ENCODE peak calls at places on chromosome 14, in four cellular contexts. B is WTC11, U is uterus, K is fibroblast of pulmonary artery. G is an unnamed sample.

GRCh38 chr14:34685819-34686428 is 28.5 kb downstream of the CFL2 start:
- DNase-seq in U (no peak), K (no peak), B (no peak), G (no peak)

GRCh38 chr14:69989622-69990021 is 110.4 kb downstream of the SMOC1 start:
- DNase-seq in B (no peak), K (no peak), U (no peak), G (no peak)

GRCh38 chr14:73463411-73463810 is 5.1 kb upstream of the NUMB start:
- DNase-seq in B (no peak), K (peak; percentile 98), U (peak; percentile 32), G (peak; percentile 93)

GRCh38 chr14:21536395-21537087 is 10.4 kb upstream of the SALL2 start:
- DNase-seq in U (no peak), B (peak; percentile 66), K (no peak), G (no peak)

GRCh38 chr14:77848031-77848430 is 48.1 kb downstream of the ADCK1 start:
- DNase-seq in B (no peak), U (no peak), K (peak; percentile 14), G (no peak)

GRCh38 chr14:32623300-32624093 is 294.4 kb downstream of the AKAP6 start:
- DNase-seq in B (no peak), U (no peak), K (peak; percentile 47), G (peak; percentile 50)

GRCh38 chr14:33280646-33281045 is 342.0 kb downstream of the NPAS3 start:
- DNase-seq in K (peak; percentile 6), B (no peak), U (no peak), G (no peak)

GRCh38 chr14:50093496-50093895 is 22.9 kb downstream of the VCPKMT start:
- DNase-seq in B (no peak), K (no peak), U (no peak), G (no peak)

GRCh38 chr14:74324945-74325361 is 22.2 kb upstream of the ABCD4 start:
- DNase-seq in K (peak; percentile 58), B (peak; percentile 24), U (no peak), G (peak; percentile 10)

GRCh38 chr14:68922201-68922613 is 56.9 kb downstream of the ACTN1 start:
- DNase-seq in B (no peak), U (no peak), K (no peak), G (no peak)

GRCh38 chr14:100868621-100869370 is 34.7 kb downstream of the RTL1 start:
- DNase-seq in K (no peak), U (no peak), B (no peak), G (no peak)

GRCh38 chr14:100072783-100073346 is 7.6 kb downstream of the EVL start:
- DNase-seq in U (no peak), K (no peak), B (no peak), G (no peak)

GRCh38 chr14:81452766-81453165 is 52.6 kb upstream of the STON2 start:
- DNase-seq in K (no peak), B (no peak), U (no peak), G (no peak)

GRCh38 chr14:66038214-66038977 is 447.8 kb upstream of the CCDC196 start:
- DNase-seq in U (peak; percentile 37), B (no peak), K (peak; percentile 97), G (no peak)

GRCh38 chr14:85590784-85591183 is 60.8 kb downstream of the FLRT2 start:
- DNase-seq in U (no peak), B (no peak), K (peak; percentile 48), G (peak; percentile 32)

GRCh38 chr14:52610187-52610586 is 57.6 kb downstream of the GPR137C start:
- DNase-seq in B (no peak), K (no peak), U (no peak), G (no peak)

GRCh38 chr14:52042371-52043037 is 26.4 kb downstream of the NID2 start:
- DNase-seq in K (no peak), U (no peak), B (no peak), G (no peak)

GRCh38 chr14:93959239-93960107 is 16.9 kb downstream of the ASB2 start:
- DNase-seq in B (no peak), U (peak; percentile 42), K (peak; percentile 86), G (peak; percentile 89)

GRCh38 chr14:57898837-57899572 is 33.1 kb upstream of the SLC35F4 start:
- DNase-seq in K (no peak), U (no peak), B (no peak), G (no peak)

GRCh38 chr14:95314609-95315008 is 5.1 kb downstream of the CLMN start:
- DNase-seq in U (no peak), K (no peak), B (no peak), G (no peak)

GRCh38 chr14:97177016-97177415 is 379.8 kb downstream of the VRK1 start:
- DNase-seq in B (no peak), K (no peak), U (no peak), G (no peak)
- TF ChIP-seq CTCF in B (peak; percentile 18), K (no peak), U (no peak), G (peak; percentile 55)

GRCh38 chr14:36091096-36091495 is 85.4 kb downstream of the PTCSC3 start:
- DNase-seq in K (peak; percentile 4), U (no peak), B (no peak), G (peak; percentile 63)
- TF ChIP-seq CTCF in K (no peak), U (no peak), B (no peak), G (no peak)

DNA sequence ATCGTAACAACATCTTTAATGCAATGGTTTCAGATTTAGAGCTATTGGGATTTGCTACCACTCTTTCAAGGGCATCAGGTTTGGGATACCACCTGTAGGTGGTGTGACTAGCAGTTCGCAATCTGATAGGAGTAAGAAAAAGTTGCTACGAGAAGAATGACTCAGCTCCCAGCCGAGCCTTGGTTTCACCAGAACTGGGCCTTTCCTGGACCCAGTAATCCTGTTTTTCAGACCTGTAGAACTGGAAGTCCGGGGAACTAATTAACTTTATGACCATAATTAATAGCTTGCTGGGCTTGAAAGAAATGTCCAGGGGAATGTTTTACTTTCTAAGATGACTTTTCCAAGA is 770 bp downstream of the ABHD4 start:
- DNase-seq in U (peak; percentile 72), K (peak; percentile 61), B (no peak), G (peak; percentile 46)
- TF ChIP-seq CTCF in U (no peak), K (peak; percentile 42), B (no peak), G (peak; percentile 68)

GRCh38 chr14:55136868-55137785 is 8.1 kb downstream of the LGALS3 start:
- DNase-seq in B (no peak), U (peak; percentile 89), K (peak; percentile 95), G (no peak)

GRCh38 chr14:55131782-55132181 is 2.7 kb downstream of the LGALS3 start:
- DNase-seq in K (no peak), U (no peak), B (no peak), G (no peak)

GRCh38 chr14:55136241-55136640 is 7.2 kb downstream of the LGALS3 start:
- DNase-seq in U (no peak), B (no peak), K (peak; percentile 50), G (peak; percentile 58)

GRCh38 chr14:55130194-55130550 is 1.1 kb downstream of the LGALS3 start:
- DNase-seq in B (no peak), K (no peak), U (peak; percentile 43), G (peak; percentile 23)

DNA sequence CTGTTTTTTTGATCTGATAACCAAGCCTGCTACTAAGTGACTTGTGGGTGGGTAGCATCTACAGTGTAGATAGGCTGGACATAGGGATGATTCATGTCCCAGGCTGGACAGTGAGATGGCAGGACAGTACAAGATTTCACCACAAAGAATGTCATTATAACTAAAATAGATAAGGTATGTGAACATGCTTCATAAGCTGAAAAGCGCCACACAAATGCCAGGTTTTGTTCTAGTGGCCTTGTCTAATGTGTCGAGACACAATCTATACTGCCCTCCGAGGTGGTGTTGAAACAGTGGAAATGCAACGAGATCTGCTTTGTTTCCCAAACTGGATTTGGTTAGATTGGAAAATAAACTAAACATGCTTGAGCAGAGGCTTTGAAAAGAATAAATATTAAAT is 4.4 kb downstream of the LGALS3 start:
- DNase-seq in B (no peak), K (peak; percentile 72), U (no peak), G (peak; percentile 65)
- TF ChIP-seq CTCF in B (no peak), K (peak; percentile 48), U (peak; percentile 42), G (peak; percentile 70)

DNA sequence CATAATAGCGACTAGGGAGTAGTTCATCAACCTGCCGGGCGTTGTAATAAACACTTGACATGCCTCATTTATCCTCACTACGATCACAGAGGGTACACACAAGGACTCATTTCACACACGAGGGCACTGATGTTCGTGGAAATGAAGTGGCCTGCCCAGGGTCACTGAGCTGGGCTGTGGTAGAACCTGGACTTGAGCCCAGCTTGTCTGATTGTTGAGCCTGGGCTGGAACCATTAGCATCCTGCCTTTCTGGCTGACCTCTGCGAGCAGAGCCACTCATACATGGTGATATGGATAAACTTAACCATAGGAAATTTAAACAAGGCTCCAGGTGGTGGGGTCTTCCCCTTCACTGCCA is 16.6 kb upstream of the JDP2 start:
- DNase-seq in B (no peak), U (no peak), K (no peak), G (no peak)
- TF ChIP-seq CTCF in B (no peak), U (no peak), K (no peak), G (no peak)

G was measured in HFFc6.